ENCODE peak calls at places on chromosomes 16 and 17, in seven cellular contexts. I, W, O, A, V, S and K are unnamed samples.

GRCh38 chr17:29699283-29699682 is 76.6 kb upstream of the CORO6 start:
- DNase-seq in I (no peak), W (no peak), O (no peak), A (no peak), V (no peak), S (no peak), K (no peak)

GRCh38 chr17:64095144-64095882 is 34.6 kb downstream of the ERN1 start:
- DNase-seq in I (no peak), W (no peak), O (no peak), A (peak), V (no peak), S (no peak), K (no peak)

GRCh38 chr16:20114356-20114755 is 40.7 kb upstream of the GPR139 start:
- DNase-seq in I (peak), W (no peak), O (no peak), A (peak), V (no peak), S (no peak), K (no peak)

GRCh38 chr16:54055864-54056263 is 230.7 kb downstream of the IRX3 start:
- DNase-seq in I (no peak), W (no peak), O (no peak), A (peak), V (no peak), S (no peak), K (no peak)

GRCh38 chr16:77111057-77111456 is 79.9 kb upstream of the MON1B start:
- DNase-seq in I (no peak), W (no peak), O (no peak), A (no peak), V (no peak), S (no peak), K (no peak)

GRCh38 chr16:3842994-3843393 is 37.5 kb downstream of the CREBBP start:
- DNase-seq in I (no peak), W (no peak), O (peak), A (peak), V (peak), S (peak), K (no peak)

GRCh38 chr17:62870581-62870964 is 62.5 kb upstream of the MARCHF10 start:
- DNase-seq in I (no peak), W (no peak), O (no peak), A (peak), V (no peak), S (no peak), K (no peak)

GRCh38 chr16:27402964-27403600 is 1.1 kb downstream of the IL21R start:
- DNase-seq in I (no peak), W (no peak), O (no peak), A (no peak), V (no peak), S (no peak), K (no peak)

GRCh38 chr16:70553175-70553574 is 29.6 kb downstream of the SF3B3 start:
- DNase-seq in I (no peak), W (no peak), O (no peak), A (peak), V (no peak), S (no peak), K (no peak)

GRCh38 chr17:43998552-43998951 is 5.9 kb upstream of the NAGS start:
- DNase-seq in I (no peak), W (no peak), O (no peak), A (peak), V (no peak), S (no peak), K (no peak)

GRCh38 chr17:44001461-44001920 is 2.9 kb upstream of the NAGS start:
- DNase-seq in I (no peak), W (no peak), O (no peak), A (no peak), V (no peak), S (no peak), K (no peak)

GRCh38 chr16:1914759-1915387 is 3.3 kb downstream of the HS3ST6 start:
- DNase-seq in I (no peak), W (no peak), O (no peak), A (no peak), V (no peak), S (no peak), K (no peak)

GRCh38 chr16:50747206-50747956 is 5.5 kb downstream of the CYLD start:
- DNase-seq in I (no peak), W (no peak), O (no peak), A (peak), V (no peak), S (no peak), K (no peak)

GRCh38 chr17:8190506-8190905 is 526 bp upstream of the BORCS6 start:
- DNase-seq in I (no peak), W (no peak), O (no peak), A (no peak), V (no peak), S (no peak), K (no peak)

GRCh38 chr16:85557083-85557975 is 55.8 kb upstream of the GSE1 start:
- DNase-seq in I (peak), W (no peak), O (no peak), A (peak), V (peak), S (no peak), K (no peak)

GRCh38 chr17:76262732-76263344 is 2.3 kb upstream of the UBALD2 start:
- DNase-seq in I (no peak), W (no peak), O (no peak), A (peak), V (peak), S (no peak), K (no peak)

GRCh38 chr16:80656731-80657150 is 115.9 kb downstream of the DYNLRB2 start:
- DNase-seq in I (no peak), W (no peak), O (no peak), A (no peak), V (no peak), S (no peak), K (no peak)

GRCh38 chr16:57060323-57061083 is 31.9 kb upstream of the CPNE2 start:
- DNase-seq in I (no peak), W (no peak), O (no peak), A (no peak), V (no peak), S (no peak), K (no peak)

GRCh38 chr17:1067282-1067956 is 70.5 kb downstream of the TIMM22 start:
- DNase-seq in I (peak), W (peak), O (no peak), A (peak), V (no peak), S (peak), K (no peak)

GRCh38 chr17:78399693-78400144 is 21.3 kb downstream of the PGS1 start:
- DNase-seq in I (no peak), W (no peak), O (no peak), A (peak), V (no peak), S (no peak), K (no peak)

GRCh38 chr17:71251936-71252335 is 868.9 kb upstream of the SOX9 start:
- DNase-seq in I (no peak), W (no peak), O (no peak), A (no peak), V (no peak), S (no peak), K (no peak)

GRCh38 chr17:19485800-19486340 is 47.8 kb upstream of the SLC47A1 start:
- DNase-seq in I (no peak), W (no peak), O (no peak), A (no peak), V (no peak), S (no peak), K (no peak)

GRCh38 chr17:56831364-56832095 is 2.2 kb downstream of the C17orf67 start:
- DNase-seq in I (no peak), W (no peak), O (no peak), A (no peak), V (no peak), S (no peak), K (no peak)

GRCh38 chr16:23105309-23105708 is 43.9 kb downstream of the USP31 start:
- DNase-seq in I (no peak), W (no peak), O (no peak), A (no peak), V (no peak), S (no peak), K (no peak)

GRCh38 chr16:21645261-21645721 is 7.1 kb downstream of the IGSF6 start:
- DNase-seq in I (no peak), W (no peak), O (no peak), A (no peak), V (no peak), S (no peak), K (no peak)

GRCh38 chr17:17628388-17629008 is 37.0 kb upstream of the PEMT start:
- DNase-seq in I (no peak), W (no peak), O (no peak), A (no peak), V (no peak), S (no peak), K (no peak)

GRCh38 chr16:75256059-75256870 is 4.8 kb upstream of the BCAR1 start:
- DNase-seq in I (no peak), W (peak), O (peak), A (no peak), V (peak), S (no peak), K (no peak)

GRCh38 chr16:634996-635395 is 1.1 kb downstream of the METTL26 start:
- DNase-seq in I (no peak), W (peak), O (no peak), A (no peak), V (no peak), S (no peak), K (no peak)

GRCh38 chr17:69455040-69455439 is 40.5 kb downstream of the MAP2K6 start:
- DNase-seq in I (no peak), W (no peak), O (no peak), A (no peak), V (no peak), S (no peak), K (no peak)

GRCh38 chr17:69462010-69462409 is 47.5 kb downstream of the MAP2K6 start:
- DNase-seq in I (no peak), W (no peak), O (no peak), A (no peak), V (peak), S (no peak), K (no peak)

GRCh38 chr17:69454051-69454450 is 39.6 kb downstream of the MAP2K6 start:
- DNase-seq in I (no peak), W (no peak), O (no peak), A (no peak), V (no peak), S (no peak), K (no peak)

GRCh38 chr17:69460963-69461922 is 46.7 kb downstream of the MAP2K6 start:
- DNase-seq in I (no peak), W (no peak), O (no peak), A (no peak), V (peak), S (no peak), K (no peak)

GRCh38 chr17:69457603-69458002 is 43.1 kb downstream of the MAP2K6 start:
- DNase-seq in I (no peak), W (no peak), O (no peak), A (no peak), V (no peak), S (no peak), K (no peak)
- H3K4me3 ChIP-seq in I (no peak), W (no peak), O (no peak), A (no peak), V (no peak), S (no peak), K (no peak)

DNA sequence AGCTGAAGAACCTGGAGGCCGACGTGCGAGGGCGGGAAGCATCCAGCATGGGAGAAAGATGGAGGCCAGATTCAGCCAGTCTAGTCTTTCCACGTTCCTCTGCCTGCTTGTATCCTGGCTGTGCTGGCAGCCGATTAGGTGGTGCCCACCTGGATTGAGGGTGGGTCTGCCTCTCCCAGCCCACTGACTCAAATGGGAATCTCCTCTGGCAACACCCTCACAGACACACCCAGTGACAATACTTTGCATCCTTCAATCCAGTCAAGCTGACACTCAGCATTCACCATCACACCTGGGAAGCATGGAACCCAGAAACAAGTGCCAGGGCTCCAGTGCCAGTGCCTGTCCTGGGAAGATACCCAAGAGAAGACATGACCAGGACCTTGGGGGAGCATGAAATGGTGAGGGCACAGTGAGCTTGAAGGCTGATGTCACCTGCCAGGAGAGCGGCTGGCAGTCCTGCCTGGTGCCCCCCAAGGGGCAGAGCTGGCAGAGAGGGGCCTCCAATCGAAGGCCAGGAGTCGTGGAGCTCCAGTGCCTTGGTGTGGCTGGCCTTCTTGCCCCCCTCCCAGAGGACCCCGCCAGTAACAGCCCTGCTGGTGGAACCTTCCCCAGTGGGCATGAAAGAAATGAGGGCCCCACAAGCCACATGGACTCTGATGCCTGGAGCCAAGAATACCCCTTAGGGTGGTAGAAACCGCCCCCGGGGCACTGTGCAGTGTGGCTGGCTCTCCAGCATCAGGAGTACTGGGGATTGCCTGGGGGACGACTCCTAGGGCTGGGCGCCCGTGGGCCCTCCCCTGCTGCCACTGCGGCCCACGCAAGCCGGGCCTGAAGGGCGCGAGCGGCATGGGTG is 643 bp upstream of the NPB start:
- DNase-seq in I (no peak), W (no peak), O (no peak), A (no peak), V (no peak), S (no peak), K (no peak)
- H3K4me3 ChIP-seq in I (no peak), W (no peak), O (peak), A (no peak), V (peak), S (peak), K (peak)

GRCh38 chr17:51258756-51259573 is 884 bp downstream of the MBTD1 start:
- DNase-seq in I (peak), W (peak), O (peak), A (no peak), V (peak), S (no peak), K (no peak)
- H3K4me3 ChIP-seq in I (peak), W (peak), O (peak), A (peak), V (peak), S (peak), K (peak)

GRCh38 chr17:38875477-38876080 is 5.7 kb downstream of the LASP1 start:
- DNase-seq in I (no peak), W (no peak), O (no peak), A (no peak), V (no peak), S (no peak), K (no peak)
- H3K4me3 ChIP-seq in I (no peak), W (no peak), O (peak), A (no peak), V (no peak), S (peak), K (peak)

DNA sequence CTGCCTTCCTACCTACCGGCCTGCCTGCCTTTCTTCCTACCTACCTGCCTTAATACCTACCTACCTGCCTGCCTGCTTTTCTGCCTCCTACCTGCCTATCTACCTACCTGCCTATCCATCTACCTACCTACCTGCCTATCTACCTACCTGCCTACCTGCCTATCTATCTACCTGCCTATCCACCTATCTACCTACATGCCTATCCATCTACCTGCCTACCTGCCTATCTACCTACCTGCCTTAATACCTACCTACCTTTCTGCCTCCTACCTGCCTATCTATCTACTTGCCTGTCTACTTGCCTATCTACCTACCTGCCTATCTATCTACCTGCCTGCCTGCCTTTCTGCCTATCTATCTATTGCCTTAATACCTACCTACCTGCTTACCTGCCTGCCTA is 383.8 kb upstream of the PSMD7 start:
- DNase-seq in I (no peak), W (no peak), O (no peak), A (no peak), V (no peak), S (no peak), K (no peak)
- H3K4me3 ChIP-seq in I (no peak), W (no peak), O (no peak), A (no peak), V (no peak), S (no peak), K (no peak)

GRCh38 chr16:15770107-15770506 is 86.7 kb downstream of the MYH11 start:
- DNase-seq in I (no peak), W (peak), O (no peak), A (no peak), V (no peak), S (no peak), K (no peak)
- H3K4me3 ChIP-seq in I (no peak), W (no peak), O (no peak), A (no peak), V (no peak), S (no peak), K (no peak)

GRCh38 chr17:80647746-80648145 is 103.1 kb downstream of the RPTOR start:
- DNase-seq in I (no peak), W (no peak), O (no peak), A (peak), V (no peak), S (no peak), K (no peak)

GRCh38 chr17:80645706-80646325 is 101.2 kb downstream of the RPTOR start:
- DNase-seq in I (no peak), W (no peak), O (no peak), A (no peak), V (no peak), S (no peak), K (no peak)

GRCh38 chr17:80644588-80644987 is 100.0 kb downstream of the RPTOR start:
- DNase-seq in I (no peak), W (no peak), O (no peak), A (no peak), V (no peak), S (no peak), K (no peak)

GRCh38 chr17:80643700-80644099 is 99.1 kb downstream of the RPTOR start:
- DNase-seq in I (no peak), W (no peak), O (no peak), A (no peak), V (no peak), S (no peak), K (peak)

GRCh38 chr17:80646328-80646727 is 101.7 kb downstream of the RPTOR start:
- DNase-seq in I (no peak), W (no peak), O (no peak), A (no peak), V (no peak), S (no peak), K (no peak)
- H3K4me3 ChIP-seq in I (no peak), W (no peak), O (no peak), A (no peak), V (no peak), S (no peak), K (no peak)